ENCODE peak calls at places on chromosomes 7 and 10, in nine cellular contexts. N, X, W, E, Q, C, U, K and A are unnamed samples.

GRCh38 chr10:46520941-46521340 is 35.5 kb downstream of the GPRIN2 start:
- DNase-seq in W (no peak), C (peak; percentile 0), X (no peak), U (no peak), Q (no peak), N (peak; percentile 72), E (peak; percentile 56), K (peak; percentile 86), A (peak; percentile 67)

GRCh38 chr10:99339077-99339476 is 9.9 kb downstream of the CNNM1 start:
- DNase-seq in W (no peak), U (no peak), X (no peak), K (no peak), N (no peak), Q (peak; percentile 40), C (no peak), E (peak; percentile 56), A (no peak)

GRCh38 chr10:95330966-95331453 is 40.2 kb upstream of the PDLIM1 start:
- DNase-seq in U (no peak), K (no peak), W (no peak), E (no peak), C (no peak), X (no peak), Q (no peak), N (no peak), A (no peak)

GRCh38 chr7:40899151-40899550 is 764.3 kb downstream of the SUGCT start:
- DNase-seq in C (no peak), W (no peak), N (no peak), U (no peak), K (no peak), Q (no peak), E (no peak), X (no peak), A (no peak)

GRCh38 chr10:121032460-121032859 is 181.3 kb downstream of the WDR11 start:
- DNase-seq in X (no peak), U (no peak), N (no peak), C (no peak), E (no peak), W (no peak), Q (no peak), K (no peak), A (no peak)

GRCh38 chr10:128210215-128211063 is 84.2 kb upstream of the MKI67 start:
- DNase-seq in N (peak; percentile 57), W (peak; percentile 85), X (peak; percentile 81), E (peak; percentile 47), Q (peak; percentile 74), K (peak; percentile 93), C (peak; percentile 66), U (no peak), A (peak; percentile 7)

GRCh38 chr7:124550036-124550435 is 215.6 kb downstream of the GPR37 start:
- DNase-seq in K (no peak), C (no peak), Q (peak; percentile 35), E (no peak), W (no peak), X (no peak), N (no peak), U (no peak), A (no peak)

GRCh38 chr7:47669178-47669878 is 87.4 kb upstream of the TNS3 start:
- DNase-seq in X (no peak), K (no peak), E (peak; percentile 96), Q (peak; percentile 97), W (peak; percentile 86), N (peak; percentile 93), U (peak; percentile 58), C (peak; percentile 12), A (peak; percentile 90)

GRCh38 chr7:73718905-73719805 is at the start of gene STX1A:
- DNase-seq in K (no peak), X (peak; percentile 77), W (peak; percentile 95), N (peak; percentile 75), C (peak; percentile 73), U (peak; percentile 63), E (peak; percentile 93), Q (peak; percentile 97), A (peak; percentile 88)

GRCh38 chr10:124436191-124436638 is 13.6 kb downstream of the NKX1-2 start:
- DNase-seq in Q (no peak), C (no peak), W (no peak), U (no peak), X (no peak), K (no peak), E (no peak), N (no peak), A (peak; percentile 48)

GRCh38 chr7:130865408-130866236 is 131.6 kb upstream of the KLF14 start:
- DNase-seq in W (no peak), N (peak; percentile 60), K (no peak), X (no peak), E (peak; percentile 61), Q (no peak), U (no peak), C (no peak), A (peak; percentile 41)

GRCh38 chr10:43252785-43253341 is 14.0 kb downstream of the RASGEF1A start:
- DNase-seq in U (no peak), X (no peak), E (no peak), Q (no peak), W (no peak), N (no peak), K (peak; percentile 83), C (no peak), A (no peak)

GRCh38 chr10:109892087-109892486 is 31.2 kb downstream of the XPNPEP1 start:
- DNase-seq in C (no peak), U (no peak), N (no peak), E (no peak), K (no peak), Q (no peak), W (no peak), X (no peak), A (no peak)

GRCh38 chr7:47906883-47907282 is 41.4 kb downstream of the PKD1L1 start:
- DNase-seq in C (no peak), N (no peak), E (no peak), W (no peak), X (no peak), Q (no peak), K (no peak), U (no peak), A (no peak)

GRCh38 chr10:26507441-26507840 is 69.3 kb downstream of the APBB1IP start:
- DNase-seq in Q (no peak), X (no peak), W (no peak), U (no peak), E (peak; percentile 32), C (no peak), N (no peak), K (no peak), A (no peak)

GRCh38 chr7:155763721-155764431 is 48.4 kb downstream of the SHH start:
- DNase-seq in N (peak; percentile 59), W (peak; percentile 69), E (no peak), C (peak; percentile 80), U (no peak), Q (peak; percentile 31), K (no peak), X (peak; percentile 54), A (no peak)

GRCh38 chr7:129465080-129465479 is 30.8 kb downstream of the STRIP2 start:
- DNase-seq in K (no peak), C (no peak), E (no peak), X (no peak), U (no peak), N (no peak), W (no peak), Q (no peak), A (no peak)